ENCODE peak calls at places on chromosomes 2 and 18, in nine cellular contexts. One of them, this sample, is unnamed.
A peak's percentile ranks its signal among the peaks of the same experiment; 100 is the strongest.

GRCh38 chr2:55232863-55233657 is 572 bp downstream of the RPS27A start:
- DNase-seq in sigmoid colon: peak; percentile 75
- DNase-seq in tibial nerve: no peak
- DNase-seq in SJSA1: no peak
- DNase-seq in A673: no peak
- DNase-seq in spleen: peak; percentile 90
- DNase-seq in Panc1: no peak
- DNase-seq in CD8-positive, alpha-beta T cell: peak; percentile 51
- DNase-seq in upper lobe of left lung: peak; percentile 88
- DNase-seq in this sample: peak; percentile 30

GRCh38 chr2:236499691-236500573 is 69.7 kb upstream of the ACKR3 start:
- DNase-seq in sigmoid colon: no peak
- DNase-seq in tibial nerve: no peak
- DNase-seq in SJSA1: no peak
- DNase-seq in A673: no peak
- DNase-seq in spleen: no peak
- DNase-seq in Panc1: no peak
- DNase-seq in CD8-positive, alpha-beta T cell: no peak
- DNase-seq in upper lobe of left lung: no peak
- DNase-seq in this sample: no peak

GRCh38 chr2:150570712-150571111 is 83.2 kb upstream of the RND3 start:
- DNase-seq in sigmoid colon: no peak
- DNase-seq in tibial nerve: no peak
- DNase-seq in SJSA1: peak; percentile 92
- DNase-seq in A673: no peak
- DNase-seq in spleen: no peak
- DNase-seq in Panc1: peak; percentile 53
- DNase-seq in CD8-positive, alpha-beta T cell: no peak
- DNase-seq in upper lobe of left lung: no peak
- DNase-seq in this sample: no peak

GRCh38 chr2:151410485-151410833 is 757 bp downstream of the RIF1 start:
- DNase-seq in sigmoid colon: no peak
- DNase-seq in tibial nerve: no peak
- DNase-seq in SJSA1: no peak
- DNase-seq in A673: peak; percentile 59
- DNase-seq in spleen: no peak
- DNase-seq in Panc1: no peak
- DNase-seq in CD8-positive, alpha-beta T cell: peak; percentile 54
- DNase-seq in upper lobe of left lung: no peak
- DNase-seq in this sample: no peak

GRCh38 chr2:36667931-36668330 is 28.6 kb upstream of the VIT start:
- DNase-seq in sigmoid colon: no peak
- DNase-seq in tibial nerve: no peak
- DNase-seq in SJSA1: no peak
- DNase-seq in A673: no peak
- DNase-seq in spleen: no peak
- DNase-seq in Panc1: no peak
- DNase-seq in CD8-positive, alpha-beta T cell: no peak
- DNase-seq in upper lobe of left lung: no peak
- DNase-seq in this sample: no peak

GRCh38 chr2:97733341-97734035 is 20.1 kb downstream of the ZAP70 start:
- DNase-seq in sigmoid colon: no peak
- DNase-seq in tibial nerve: no peak
- DNase-seq in SJSA1: no peak
- DNase-seq in A673: no peak
- DNase-seq in spleen: peak; percentile 66
- DNase-seq in Panc1: no peak
- DNase-seq in CD8-positive, alpha-beta T cell: no peak
- DNase-seq in upper lobe of left lung: peak; percentile 77
- DNase-seq in this sample: no peak

GRCh38 chr2:159054032-159054334 is 85.5 kb downstream of the TANC1 start:
- DNase-seq in sigmoid colon: no peak
- DNase-seq in tibial nerve: no peak
- DNase-seq in SJSA1: no peak
- DNase-seq in A673: no peak
- DNase-seq in spleen: no peak
- DNase-seq in Panc1: no peak
- DNase-seq in CD8-positive, alpha-beta T cell: no peak
- DNase-seq in upper lobe of left lung: no peak
- DNase-seq in this sample: no peak

GRCh38 chr2:26033270-26033768 is 565 bp upstream of the RAB10 start:
- DNase-seq in sigmoid colon: no peak
- DNase-seq in tibial nerve: no peak
- DNase-seq in SJSA1: peak; percentile 87
- DNase-seq in A673: peak; percentile 90
- DNase-seq in spleen: no peak
- DNase-seq in Panc1: no peak
- DNase-seq in CD8-positive, alpha-beta T cell: no peak
- DNase-seq in upper lobe of left lung: no peak
- DNase-seq in this sample: peak; percentile 80

GRCh38 chr18:44958450-44958849 is 277.8 kb downstream of the SETBP1 start:
- DNase-seq in sigmoid colon: no peak
- DNase-seq in tibial nerve: no peak
- DNase-seq in SJSA1: no peak
- DNase-seq in A673: peak; percentile 5
- DNase-seq in spleen: no peak
- DNase-seq in Panc1: no peak
- DNase-seq in CD8-positive, alpha-beta T cell: no peak
- DNase-seq in upper lobe of left lung: no peak
- DNase-seq in this sample: no peak

GRCh38 chr18:11909597-11910026 is 1.5 kb upstream of the MPPE1 start:
- DNase-seq in sigmoid colon: no peak
- DNase-seq in tibial nerve: no peak
- DNase-seq in SJSA1: peak; percentile 47
- DNase-seq in A673: peak; percentile 7
- DNase-seq in spleen: no peak
- DNase-seq in Panc1: no peak
- DNase-seq in CD8-positive, alpha-beta T cell: no peak
- DNase-seq in upper lobe of left lung: no peak
- DNase-seq in this sample: peak; percentile 76

GRCh38 chr18:40851014-40851429 is 1104.0 kb upstream of the PIK3C3 start:
- DNase-seq in sigmoid colon: no peak
- DNase-seq in tibial nerve: no peak
- DNase-seq in SJSA1: no peak
- DNase-seq in A673: no peak
- DNase-seq in spleen: no peak
- DNase-seq in Panc1: no peak
- DNase-seq in CD8-positive, alpha-beta T cell: no peak
- DNase-seq in upper lobe of left lung: no peak
- DNase-seq in this sample: no peak

GRCh38 chr2:164913640-164914346 is 41.5 kb downstream of the SLC38A11 start:
- DNase-seq in sigmoid colon: no peak
- DNase-seq in tibial nerve: no peak
- DNase-seq in SJSA1: no peak
- DNase-seq in A673: peak; percentile 45
- DNase-seq in spleen: no peak
- DNase-seq in Panc1: no peak
- DNase-seq in CD8-positive, alpha-beta T cell: no peak
- DNase-seq in upper lobe of left lung: no peak
- DNase-seq in this sample: peak; percentile 75

DNA sequence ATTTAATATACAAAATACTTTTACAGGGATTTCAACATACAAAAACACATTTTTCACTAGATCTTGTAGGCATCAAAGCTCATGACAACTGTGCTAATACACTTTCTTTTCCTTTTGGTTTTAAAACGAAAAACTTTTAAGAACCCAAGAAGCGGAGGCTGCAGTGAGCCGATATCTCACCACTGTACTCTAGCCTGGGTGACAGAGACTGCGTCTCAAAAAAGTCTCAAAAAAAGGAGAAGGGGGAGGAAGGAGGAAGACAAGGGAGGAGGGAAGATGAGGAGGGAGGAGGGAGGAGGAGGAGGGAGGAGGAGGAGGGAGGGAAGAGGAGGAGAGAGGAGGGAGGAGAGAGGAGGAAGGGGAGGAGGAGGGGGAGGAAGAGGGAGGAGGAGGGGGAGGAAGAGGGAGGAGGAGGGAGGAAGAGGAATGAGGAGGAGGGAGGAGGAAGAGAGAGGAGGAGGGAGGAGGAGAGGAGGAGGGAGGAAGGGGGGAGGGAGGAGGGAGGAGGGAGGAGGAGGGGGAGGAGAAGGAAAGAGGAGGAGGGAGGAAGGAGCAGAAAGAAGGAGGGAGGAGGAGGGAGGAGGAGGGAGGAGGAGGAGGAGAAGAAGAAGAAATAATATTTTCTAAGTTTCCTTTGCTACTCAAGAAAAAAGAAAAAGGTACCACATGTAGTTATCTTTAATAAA is 13.8 kb downstream of the ROCK2 start:
- DNase-seq in sigmoid colon: no peak
- DNase-seq in tibial nerve: no peak
- DNase-seq in SJSA1: no peak
- DNase-seq in A673: no peak
- DNase-seq in spleen: no peak
- DNase-seq in Panc1: no peak
- DNase-seq in CD8-positive, alpha-beta T cell: no peak
- DNase-seq in upper lobe of left lung: no peak
- DNase-seq in this sample: no peak
- H3K4me1 ChIP-seq in sigmoid colon: no peaks in the 10 kb centered on the region
- H3K4me1 ChIP-seq in tibial nerve: no peaks in the 10 kb centered on the region
- H3K4me1 ChIP-seq in SJSA1: peaks cover 12% of the 10 kb centered on the region
- H3K4me1 ChIP-seq in A673: peaks cover 30% of the 10 kb centered on the region
- H3K4me1 ChIP-seq in spleen: peaks cover 58% of the 10 kb centered on the region
- H3K4me1 ChIP-seq in Panc1: peaks cover 5% of the 10 kb centered on the region
- H3K4me1 ChIP-seq in CD8-positive, alpha-beta T cell: no peaks in the 10 kb centered on the region
- H3K4me1 ChIP-seq in upper lobe of left lung: peaks cover 27% of the 10 kb centered on the region
- H3K4me1 ChIP-seq in this sample: peaks cover 7% of the 10 kb centered on the region

GRCh38 chr2:27118525-27119329 is at the start of gene CGREF1:
- DNase-seq in sigmoid colon: no peak
- DNase-seq in tibial nerve: no peak
- DNase-seq in SJSA1: no peak
- DNase-seq in A673: peak; percentile 37
- DNase-seq in spleen: peak; percentile 67
- DNase-seq in Panc1: no peak
- DNase-seq in CD8-positive, alpha-beta T cell: no peak
- DNase-seq in upper lobe of left lung: peak; percentile 85
- DNase-seq in this sample: peak; percentile 54
- H3K27me3 ChIP-seq in sigmoid colon: peaks cover 33% of the 10 kb centered on the region
- H3K27me3 ChIP-seq in tibial nerve: no peaks in the 10 kb centered on the region
- H3K27me3 ChIP-seq in SJSA1: peaks cover 19% of the 10 kb centered on the region
- H3K27me3 ChIP-seq in A673: peaks cover 11% of the 10 kb centered on the region
- H3K27me3 ChIP-seq in spleen: peaks cover 47% of the 10 kb centered on the region
- H3K27me3 ChIP-seq in Panc1: no peaks in the 10 kb centered on the region
- H3K27me3 ChIP-seq in CD8-positive, alpha-beta T cell: peaks cover 4% of the 10 kb centered on the region
- H3K27me3 ChIP-seq in upper lobe of left lung: peaks cover 5% of the 10 kb centered on the region
- H3K27me3 ChIP-seq in this sample: peaks cover 6% of the 10 kb centered on the region

DNA sequence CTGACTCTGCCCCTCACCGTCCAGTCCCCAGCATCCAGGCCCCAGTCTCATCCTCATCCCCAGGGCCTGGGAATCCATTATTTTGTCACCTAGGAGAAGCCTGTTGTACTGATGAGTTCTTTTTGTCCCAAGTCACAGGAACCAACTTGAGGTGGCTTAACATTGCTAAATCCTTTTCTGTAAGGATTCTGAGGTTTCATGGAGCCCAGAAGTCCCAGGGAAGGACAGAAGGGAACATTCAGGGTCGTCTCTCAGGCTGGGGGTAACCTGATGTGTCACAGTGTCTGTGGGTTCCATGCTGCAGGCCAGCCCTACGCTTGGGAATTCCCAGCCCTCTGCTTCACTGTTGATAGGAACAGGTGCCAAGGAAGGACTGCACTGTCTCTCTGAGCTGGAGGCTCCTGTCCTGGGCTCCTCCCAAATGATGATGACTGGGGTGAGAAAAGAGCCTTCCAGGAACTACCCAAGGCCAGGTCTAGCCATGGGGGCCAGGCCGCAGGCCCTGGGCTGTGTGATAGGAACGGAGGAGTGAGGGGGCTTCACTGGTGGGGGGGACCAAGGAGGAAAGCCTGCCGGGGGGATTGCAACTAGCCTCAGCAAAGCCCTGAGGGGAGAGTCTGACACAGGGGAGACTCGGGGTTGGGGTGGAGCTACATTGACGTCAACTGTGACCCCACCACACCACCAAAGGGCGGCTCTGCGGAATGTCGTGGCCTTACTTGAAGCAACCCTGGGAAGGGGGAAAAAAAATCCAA is 145.7 kb downstream of the SMAD7 start:
- DNase-seq in sigmoid colon: peak; percentile 42
- DNase-seq in tibial nerve: no peak
- DNase-seq in SJSA1: no peak
- DNase-seq in A673: no peak
- DNase-seq in spleen: peak; percentile 40
- DNase-seq in Panc1: no peak
- DNase-seq in CD8-positive, alpha-beta T cell: no peak
- DNase-seq in upper lobe of left lung: peak; percentile 34
- DNase-seq in this sample: no peak
- H3K4me1 ChIP-seq in sigmoid colon: no peaks in the 10 kb centered on the region
- H3K4me1 ChIP-seq in tibial nerve: no peaks in the 10 kb centered on the region
- H3K4me1 ChIP-seq in SJSA1: peaks cover 19% of the 10 kb centered on the region
- H3K4me1 ChIP-seq in A673: peaks cover 26% of the 10 kb centered on the region
- H3K4me1 ChIP-seq in spleen: peaks cover 38% of the 10 kb centered on the region
- H3K4me1 ChIP-seq in Panc1: no peaks in the 10 kb centered on the region
- H3K4me1 ChIP-seq in CD8-positive, alpha-beta T cell: peaks cover 16% of the 10 kb centered on the region
- H3K4me1 ChIP-seq in upper lobe of left lung: peaks cover 7% of the 10 kb centered on the region
- H3K4me1 ChIP-seq in this sample: peaks cover 9% of the 10 kb centered on the region

GRCh38 chr2:176102309-176102866 is 2.8 kb downstream of the HOXD12 start:
- DNase-seq in sigmoid colon: no peak
- DNase-seq in tibial nerve: no peak
- DNase-seq in SJSA1: no peak
- DNase-seq in A673: no peak
- DNase-seq in spleen: no peak
- DNase-seq in Panc1: no peak
- DNase-seq in CD8-positive, alpha-beta T cell: no peak
- DNase-seq in upper lobe of left lung: no peak
- DNase-seq in this sample: no peak

GRCh38 chr2:176100547-176101140 is 1.0 kb downstream of the HOXD12 start:
- DNase-seq in sigmoid colon: peak; percentile 58
- DNase-seq in tibial nerve: no peak
- DNase-seq in SJSA1: no peak
- DNase-seq in A673: no peak
- DNase-seq in spleen: no peak
- DNase-seq in Panc1: no peak
- DNase-seq in CD8-positive, alpha-beta T cell: no peak
- DNase-seq in upper lobe of left lung: no peak
- DNase-seq in this sample: no peak

GRCh38 chr2:176101216-176101845 is 1.7 kb downstream of the HOXD12 start:
- DNase-seq in sigmoid colon: no peak
- DNase-seq in tibial nerve: no peak
- DNase-seq in SJSA1: no peak
- DNase-seq in A673: peak; percentile 55
- DNase-seq in spleen: no peak
- DNase-seq in Panc1: no peak
- DNase-seq in CD8-positive, alpha-beta T cell: no peak
- DNase-seq in upper lobe of left lung: no peak
- DNase-seq in this sample: no peak

GRCh38 chr2:176099737-176100546 is at the start of gene HOXD12:
- DNase-seq in sigmoid colon: peak; percentile 67
- DNase-seq in tibial nerve: no peak
- DNase-seq in SJSA1: no peak
- DNase-seq in A673: no peak
- DNase-seq in spleen: no peak
- DNase-seq in Panc1: no peak
- DNase-seq in CD8-positive, alpha-beta T cell: no peak
- DNase-seq in upper lobe of left lung: peak; percentile 73
- DNase-seq in this sample: no peak

DNA sequence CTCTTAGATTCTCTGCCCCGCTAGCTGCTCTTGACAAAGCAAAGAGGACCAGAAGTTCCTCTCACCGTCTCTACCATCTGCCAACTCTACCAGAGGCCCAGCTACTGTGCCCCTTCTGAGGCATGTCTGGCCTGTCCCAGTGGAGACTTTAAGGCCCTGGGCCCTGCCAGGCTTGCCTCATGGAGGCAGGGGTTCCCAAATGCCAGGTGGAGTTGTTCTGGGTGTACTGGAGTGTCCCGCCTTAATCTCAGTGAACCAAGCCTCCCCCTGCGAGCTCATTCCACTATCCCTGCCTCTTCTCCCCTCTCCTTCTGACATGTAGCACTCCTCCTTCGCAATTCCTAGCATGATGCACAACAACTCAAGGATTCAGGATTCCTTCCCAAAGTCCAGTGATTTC is 2.3 kb downstream of the HOXD12 start:
- DNase-seq in sigmoid colon: no peak
- DNase-seq in tibial nerve: no peak
- DNase-seq in SJSA1: no peak
- DNase-seq in A673: no peak
- DNase-seq in spleen: no peak
- DNase-seq in Panc1: no peak
- DNase-seq in CD8-positive, alpha-beta T cell: no peak
- DNase-seq in upper lobe of left lung: no peak
- DNase-seq in this sample: no peak
- H3K27me3 ChIP-seq in sigmoid colon: peaks cover 86% of the 10 kb centered on the region
- H3K27me3 ChIP-seq in tibial nerve: peaks cover 7% of the 10 kb centered on the region
- H3K27me3 ChIP-seq in SJSA1: peaks cover 33% of the 10 kb centered on the region
- H3K27me3 ChIP-seq in A673: no peaks in the 10 kb centered on the region
- H3K27me3 ChIP-seq in spleen: peaks cover 100% of the 10 kb centered on the region
- H3K27me3 ChIP-seq in Panc1: peaks cover 3% of the 10 kb centered on the region
- H3K27me3 ChIP-seq in CD8-positive, alpha-beta T cell: peaks cover 88% of the 10 kb centered on the region
- H3K27me3 ChIP-seq in upper lobe of left lung: peaks cover 42% of the 10 kb centered on the region
- H3K27me3 ChIP-seq in this sample: peaks cover 85% of the 10 kb centered on the region

This sample was measured in small intestine.